ENCODE peak calls at places on chromosome 3, in nine cellular contexts. A is fibroblast of villous mesenchyme; S is stomach; H is fibroblast of pulmonary artery; V is neuronal stem cell; R is AG09309; I is SJSA1; P is endodermal cell; X is CD4-positive, CD25-positive, alpha-beta regulatory T cell. K is an unnamed sample.

GRCh38 chr3:28317438-28318022 is 31.0 kb upstream of the ZCWPW2 start:
- DNase-seq in H (peak), P (no peak), R (no peak), S (no peak), X (peak), I (no peak), V (peak), A (peak), K (peak)

GRCh38 chr3:182671942-182672341 is 121.4 kb upstream of the ATP11B start:
- DNase-seq in R (peak), A (peak), P (no peak), S (no peak), X (no peak), V (no peak), I (no peak), H (peak), K (no peak)

GRCh38 chr3:171049831-171050444 is 23.4 kb upstream of the SLC2A2 start:
- DNase-seq in X (no peak), H (peak), V (peak), A (peak), S (peak), P (peak), R (no peak), I (peak), K (peak)

GRCh38 chr3:123783050-123783724 is 100.9 kb downstream of the MYLK start:
- DNase-seq in V (no peak), X (no peak), I (no peak), A (peak), P (no peak), H (no peak), S (no peak), R (no peak), K (no peak)

GRCh38 chr3:100614941-100615340 is 5.5 kb downstream of the ADGRG7 start:
- DNase-seq in I (no peak), R (no peak), S (no peak), A (no peak), V (no peak), P (no peak), X (no peak), H (no peak), K (no peak)

GRCh38 chr3:27532931-27533607 is 48.9 kb upstream of the SLC4A7 start:
- DNase-seq in S (no peak), I (no peak), R (no peak), P (peak), A (peak), H (no peak), X (no peak), V (no peak), K (peak)

GRCh38 chr3:31092748-31093607 is 198.5 kb upstream of the GADL1 start:
- DNase-seq in A (peak), P (no peak), X (no peak), V (no peak), S (no peak), R (no peak), I (peak), H (peak), K (no peak)

GRCh38 chr3:536417-536813 is 339.9 kb downstream of the CHL1 start:
- DNase-seq in P (no peak), X (no peak), I (no peak), V (no peak), S (no peak), R (no peak), A (no peak), H (no peak), K (no peak)

GRCh38 chr3:21954709-21955108 is 203.7 kb upstream of the ZNF385D start:
- DNase-seq in R (peak), A (peak), I (no peak), X (no peak), P (no peak), S (no peak), V (no peak), H (peak), K (no peak)

GRCh38 chr3:165359005-165359404 is 162.8 kb upstream of the SLITRK3 start:
- DNase-seq in X (no peak), R (no peak), V (no peak), S (no peak), A (no peak), P (no peak), I (no peak), H (no peak), K (no peak)

GRCh38 chr3:149085828-149086231 is 503 bp downstream of the HLTF start:
- DNase-seq in H (peak), I (no peak), P (peak), S (no peak), X (no peak), V (no peak), R (no peak), A (peak), K (peak)

GRCh38 chr3:8565376-8565775 is 63.8 kb downstream of the LMCD1 start:
- DNase-seq in A (no peak), V (no peak), H (no peak), X (no peak), R (no peak), I (no peak), P (no peak), S (no peak), K (no peak)

GRCh38 chr3:107068980-107069379 is 308.3 kb upstream of the CCDC54 start:
- DNase-seq in R (peak), H (peak), A (peak), S (no peak), V (no peak), X (no peak), P (no peak), I (peak), K (peak)

DNA sequence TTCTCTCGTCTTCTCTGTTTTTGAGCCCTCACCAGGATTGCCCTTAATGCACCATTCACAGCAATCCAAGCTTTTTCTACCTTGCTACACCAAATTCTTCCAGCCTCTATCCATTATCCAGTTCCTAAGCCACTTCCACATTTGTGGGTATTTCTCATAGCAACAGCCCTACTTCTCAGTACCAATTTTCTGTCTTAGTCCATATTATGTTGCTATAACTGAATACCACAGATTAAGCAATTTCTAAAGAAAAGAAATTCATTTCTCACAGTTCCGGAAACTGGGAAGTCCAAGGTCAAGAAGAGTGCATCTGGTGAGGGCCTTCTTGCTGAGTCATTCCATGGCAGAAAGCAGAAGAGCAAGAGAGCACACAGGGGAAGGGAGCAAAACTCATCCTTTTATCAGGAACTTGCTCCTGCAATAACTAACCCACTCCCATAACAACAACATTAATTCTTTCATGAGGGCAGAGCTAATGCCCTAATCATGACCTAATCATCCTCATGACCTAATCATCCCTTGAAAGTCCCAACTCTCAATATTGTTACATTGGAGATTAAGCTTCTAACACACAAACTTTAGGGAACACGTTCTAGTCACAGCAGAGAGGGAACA is 9.7 kb upstream of the EIF1B start:
- DNase-seq in H (peak), A (peak), V (no peak), R (peak), S (no peak), P (no peak), I (no peak), X (no peak), K (peak)
- H3K4me3 ChIP-seq in H (no peak), A (no peak), V (no peak), R (no peak), S (no peak), P (no peak), I (no peak), X (no peak), K (no peak)

GRCh38 chr3:124793054-124793740 is 62.9 kb downstream of the UMPS start:
- DNase-seq in I (no peak), A (peak), H (no peak), V (no peak), R (no peak), P (peak), S (no peak), X (no peak), K (no peak)

GRCh38 chr3:124791142-124791541 is 60.9 kb downstream of the UMPS start:
- DNase-seq in R (no peak), V (no peak), P (no peak), S (no peak), X (no peak), A (peak), H (peak), I (no peak), K (no peak)

GRCh38 chr3:124791639-124792111 is 61.4 kb downstream of the UMPS start:
- DNase-seq in A (peak), X (no peak), V (no peak), R (peak), H (peak), S (no peak), I (peak), P (no peak), K (peak)

GRCh38 chr3:124796477-124796876 is 66.2 kb downstream of the UMPS start:
- DNase-seq in V (no peak), A (no peak), X (no peak), P (peak), S (no peak), I (no peak), H (no peak), R (no peak), K (no peak)

DNA sequence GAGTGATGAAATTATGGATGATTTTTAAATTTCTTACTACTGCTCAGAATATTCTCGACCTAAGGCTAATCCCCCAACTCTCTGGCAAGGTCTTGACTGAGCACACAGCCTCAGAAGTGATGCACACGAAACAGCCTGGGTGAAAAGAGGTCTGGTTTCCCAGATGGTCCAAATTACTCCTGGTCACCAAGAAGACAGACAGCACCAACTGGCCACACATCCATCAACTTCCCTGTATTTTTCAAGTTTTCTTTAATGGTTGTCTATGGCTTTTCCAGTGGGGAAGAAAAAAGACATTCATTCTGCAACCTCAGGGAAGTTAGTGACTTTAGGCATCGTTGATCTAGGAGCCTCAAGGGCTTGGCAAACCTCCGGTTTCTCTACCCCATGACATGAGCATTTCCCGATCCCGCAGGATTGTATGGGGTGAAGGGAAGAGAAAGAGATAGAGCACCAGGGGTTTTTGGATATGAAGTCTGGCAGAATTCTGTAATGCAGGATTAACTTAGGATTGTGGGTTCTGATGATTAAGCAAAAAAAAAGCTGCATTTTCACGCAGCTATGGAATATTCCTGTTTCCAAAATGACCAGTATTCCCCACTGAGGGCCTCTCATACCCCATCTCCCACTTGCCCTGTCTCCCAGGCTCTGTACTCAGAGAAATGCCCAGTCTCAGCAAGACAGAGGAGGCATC is 62.2 kb downstream of the UMPS start:
- DNase-seq in A (peak), V (no peak), X (no peak), P (no peak), R (no peak), I (no peak), H (no peak), S (no peak), K (no peak)
- H3K4me3 ChIP-seq in A (no peak), V (no peak), X (no peak), P (no peak), R (no peak), I (no peak), H (no peak), S (no peak), K (no peak)

GRCh38 chr3:40615916-40616315 is 91.2 kb downstream of the ZNF621 start:
- DNase-seq in I (no peak), H (no peak), X (no peak), R (no peak), P (peak), V (no peak), A (no peak), S (no peak), K (no peak)
- H3K4me3 ChIP-seq in I (no peak), H (no peak), X (no peak), R (no peak), P (peak), V (peak), A (no peak), S (no peak), K (no peak)

DNA sequence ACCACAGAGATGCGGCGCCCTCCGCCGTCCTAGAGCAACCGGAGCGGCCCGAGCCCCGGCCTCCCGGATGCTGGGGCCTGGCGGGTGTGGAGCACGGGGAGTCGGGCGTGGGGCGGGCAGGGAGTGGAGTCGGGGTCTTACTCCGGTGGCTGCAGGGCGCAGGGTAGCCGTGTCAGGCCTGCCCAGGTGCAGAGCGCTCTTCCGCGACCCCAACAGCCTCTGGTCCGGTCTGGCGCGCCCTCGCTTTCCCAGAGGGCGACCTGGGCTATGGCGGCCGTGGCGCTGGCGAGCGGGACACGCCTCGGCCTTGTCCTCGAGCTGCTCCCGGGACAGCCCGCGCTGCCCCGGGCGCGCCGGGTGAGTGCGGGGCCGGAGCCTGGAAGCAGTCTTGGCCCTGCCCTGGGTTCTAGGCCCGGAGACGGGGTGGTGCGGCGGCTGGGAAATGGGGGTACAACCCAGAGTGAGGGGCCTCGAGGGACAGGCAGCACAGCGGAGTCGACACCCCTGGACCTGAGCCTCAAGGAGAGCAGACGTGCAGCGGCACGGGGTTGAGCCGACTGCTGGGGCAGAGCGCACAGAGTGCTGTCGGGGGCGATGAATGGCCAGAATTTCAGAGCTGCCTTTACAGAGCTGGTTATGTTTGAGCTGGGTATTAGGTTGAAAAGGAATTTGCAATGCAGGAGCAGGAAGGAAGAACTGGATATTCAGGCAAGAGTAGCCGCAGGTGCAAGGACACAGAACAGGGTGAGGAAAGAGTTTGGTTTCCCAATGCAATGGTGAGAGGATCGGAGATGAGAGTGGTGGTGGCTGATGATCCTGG is at the start of gene ZNF662:
- DNase-seq in X (no peak), A (no peak), I (no peak), V (no peak), H (peak), R (no peak), S (peak), P (no peak), K (no peak)
- H3K4me3 ChIP-seq in X (no peak), A (peak), I (no peak), V (no peak), H (peak), R (peak), S (peak), P (no peak), K (no peak)

DNA sequence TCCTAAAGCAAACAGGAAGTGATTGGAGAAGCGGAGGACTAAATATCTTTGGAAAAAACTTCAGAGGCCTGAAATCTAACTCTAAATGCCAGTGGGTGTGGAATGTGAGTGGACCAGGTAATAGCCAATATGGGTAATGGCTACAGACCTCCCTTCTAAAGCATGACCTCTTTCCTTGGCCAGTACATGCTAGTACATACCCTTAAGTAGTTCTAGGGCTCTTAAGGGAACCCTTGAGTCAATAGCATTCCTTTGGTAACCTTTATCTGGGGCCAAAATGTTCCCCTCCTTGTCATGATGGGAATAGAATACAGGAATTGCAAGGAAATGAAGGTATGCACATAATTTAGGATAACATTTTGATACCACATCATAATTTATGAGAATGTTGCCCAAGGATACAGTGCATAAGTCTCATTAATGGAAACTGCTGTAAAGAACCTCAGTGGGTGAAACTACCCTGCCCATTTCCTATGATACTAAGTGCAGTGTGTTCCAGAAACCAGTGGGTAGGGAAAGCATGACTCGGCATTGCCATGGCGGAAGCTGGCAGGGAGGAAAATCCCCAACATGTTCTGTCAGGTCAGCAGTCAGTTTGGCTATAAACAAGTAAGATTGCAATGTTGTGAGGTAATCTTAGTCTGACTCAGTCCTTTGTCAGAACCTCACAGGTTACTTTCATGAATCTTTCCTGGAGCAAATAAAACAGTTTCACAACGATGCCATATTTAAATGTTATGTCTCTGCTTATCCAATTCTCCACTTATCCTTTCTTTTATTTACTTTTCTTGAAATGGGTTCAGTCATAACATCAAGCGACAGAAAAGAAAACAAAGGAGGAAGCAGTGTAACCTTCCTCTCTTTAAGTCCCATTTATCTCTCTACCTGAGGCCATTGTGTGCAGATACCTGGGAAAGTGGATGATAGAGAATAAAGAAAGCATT is 23.5 kb upstream of the RAP2B start:
- DNase-seq in S (peak), X (no peak), V (no peak), P (peak), H (peak), A (peak), I (peak), R (peak), K (peak)
- H3K4me3 ChIP-seq in S (no peak), X (no peak), V (no peak), P (no peak), H (no peak), A (no peak), I (no peak), R (no peak), K (no peak)

GRCh38 chr3:187747506-187747905 is 2.2 kb upstream of the BCL6 start:
- DNase-seq in S (no peak), I (no peak), H (no peak), V (no peak), P (no peak), A (no peak), X (no peak), R (no peak), K (no peak)
- H3K4me3 ChIP-seq in S (no peak), I (no peak), H (no peak), V (peak), P (no peak), A (no peak), X (no peak), R (no peak), K (no peak)

DNA sequence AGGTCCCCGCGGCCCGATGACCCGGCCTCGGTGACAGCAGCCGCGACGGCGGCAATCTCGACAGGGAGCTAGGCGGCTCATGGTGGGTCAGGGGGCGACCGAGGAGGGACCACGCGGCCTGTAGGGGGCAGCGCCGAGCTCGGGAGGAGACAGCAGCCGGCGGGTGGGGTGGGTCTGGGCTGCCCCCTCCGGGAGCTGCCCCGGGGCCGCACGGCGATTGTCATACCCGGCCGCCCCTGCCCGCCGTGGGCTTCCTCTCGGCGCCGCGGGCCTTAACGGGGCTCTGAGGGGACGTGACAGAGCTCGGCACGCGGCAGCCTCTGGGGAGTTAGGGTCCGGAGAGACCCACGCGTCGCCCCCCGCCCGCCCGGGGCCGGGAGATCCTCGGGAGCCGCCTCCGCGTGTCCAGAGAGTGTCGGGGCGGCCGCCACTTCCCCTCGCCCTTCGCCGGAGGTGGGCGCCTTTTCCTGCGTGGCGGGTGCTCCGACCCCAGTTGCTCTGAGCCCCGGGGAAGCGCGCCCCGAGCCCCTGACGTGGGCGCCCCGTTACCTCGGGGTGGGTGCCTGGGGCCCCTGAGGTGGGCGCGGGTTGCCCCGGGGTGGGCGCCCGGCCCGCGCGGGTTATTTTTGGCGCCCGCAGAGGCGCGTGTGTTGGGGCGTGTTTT is 539 bp upstream of the PLCL2 start:
- DNase-seq in I (peak), R (no peak), S (peak), V (peak), X (peak), A (no peak), P (peak), H (peak), K (peak)
- H3K4me3 ChIP-seq in I (peak), R (peak), S (peak), V (peak), X (peak), A (peak), P (peak), H (peak), K (peak)

GRCh38 chr3:66452247-66453040 is 48.4 kb downstream of the LRIG1 start:
- DNase-seq in P (no peak), H (peak), X (no peak), V (no peak), I (no peak), S (no peak), R (no peak), A (no peak), K (no peak)
- H3K4me3 ChIP-seq in P (no peak), H (no peak), X (no peak), V (no peak), I (no peak), S (no peak), R (no peak), A (no peak), K (no peak)

GRCh38 chr3:51966941-51967383 is 292 bp downstream of the PCBP4 start:
- DNase-seq in P (no peak), H (no peak), V (no peak), S (no peak), A (no peak), X (no peak), I (no peak), R (no peak), K (no peak)
- H3K4me3 ChIP-seq in P (peak), H (peak), V (peak), S (peak), A (peak), X (peak), I (peak), R (peak), K (peak)

K was measured in NB4.